ENCODE peak calls at places on chromosome 4, in ten cellular contexts. A is SK-N-SH, X is transverse colon, W is K562, B is suprapubic skin, S is stomach, R is GM12878, P is H1, O is upper lobe of left lung, N is HepG2. T is an unnamed sample.
A peak's percentile ranks its signal among the peaks of the same experiment; 100 is the strongest.

GRCh38 chr4:45438047-45438446 is 685.8 kb downstream of the GABRG1 start:
- DNase-seq in O (no peak), R (no peak), S (no peak), W (no peak), P (no peak), A (no peak), N (no peak), X (no peak), B (no peak), T (no peak)

GRCh38 chr4:48683784-48684666 is 96.1 kb downstream of the FRYL start:
- DNase-seq in B (no peak), R (no peak), P (no peak), S (no peak), X (no peak), O (no peak), A (no peak), W (peak; percentile 86), N (no peak), T (no peak)

GRCh38 chr4:87005690-87006461 is 71.1 kb downstream of the AFF1 start:
- DNase-seq in B (no peak), R (peak; percentile 51), N (no peak), P (no peak), W (no peak), X (peak; percentile 34), S (no peak), O (no peak), A (peak; percentile 28), T (no peak)

GRCh38 chr4:70240192-70240591 is 2.2 kb upstream of the CSN3 start:
- DNase-seq in R (no peak), X (no peak), B (no peak), P (no peak), S (no peak), A (no peak), N (peak; percentile 10), O (no peak), W (no peak), T (no peak)

GRCh38 chr4:105225500-105225899 is 78.8 kb downstream of the TET2 start:
- DNase-seq in W (no peak), A (no peak), P (no peak), B (no peak), O (no peak), R (no peak), X (no peak), S (no peak), N (no peak), T (no peak)

GRCh38 chr4:140123666-140124377 is 30.2 kb downstream of the MAML3 start:
- DNase-seq in A (no peak), W (no peak), R (no peak), O (no peak), B (no peak), N (no peak), X (no peak), P (no peak), S (no peak), T (no peak)

GRCh38 chr4:4838602-4839470 is 20.6 kb upstream of the MSX1 start:
- DNase-seq in A (no peak), N (peak; percentile 28), O (no peak), X (no peak), W (no peak), B (no peak), P (no peak), R (no peak), S (no peak), T (no peak)

GRCh38 chr4:2714071-2714770 is 41.9 kb downstream of the TNIP2 start:
- DNase-seq in A (peak; percentile 62), S (no peak), B (peak; percentile 53), W (no peak), X (no peak), R (no peak), O (peak; percentile 49), N (no peak), P (no peak), T (peak; percentile 69)

GRCh38 chr4:102552781-102553180 is 51.6 kb downstream of the NFKB1 start:
- DNase-seq in S (no peak), O (no peak), W (no peak), X (no peak), B (no peak), P (no peak), A (no peak), R (no peak), N (no peak), T (no peak)

GRCh38 chr4:184816962-184817361 is 8.8 kb downstream of the ACSL1 start:
- DNase-seq in B (no peak), P (no peak), W (no peak), R (no peak), S (no peak), A (no peak), O (no peak), N (no peak), X (no peak), T (no peak)

GRCh38 chr4:39043058-39043696 is 11.0 kb upstream of the TMEM156 start:
- DNase-seq in B (no peak), X (no peak), R (no peak), P (no peak), N (peak; percentile 94), A (no peak), O (no peak), S (no peak), W (no peak), T (no peak)

GRCh38 chr4:101259876-101260275 is 87.5 kb downstream of the PPP3CA start:
- DNase-seq in R (peak; percentile 32), X (no peak), O (no peak), A (no peak), S (no peak), P (no peak), W (no peak), N (no peak), B (no peak), T (no peak)

DNA sequence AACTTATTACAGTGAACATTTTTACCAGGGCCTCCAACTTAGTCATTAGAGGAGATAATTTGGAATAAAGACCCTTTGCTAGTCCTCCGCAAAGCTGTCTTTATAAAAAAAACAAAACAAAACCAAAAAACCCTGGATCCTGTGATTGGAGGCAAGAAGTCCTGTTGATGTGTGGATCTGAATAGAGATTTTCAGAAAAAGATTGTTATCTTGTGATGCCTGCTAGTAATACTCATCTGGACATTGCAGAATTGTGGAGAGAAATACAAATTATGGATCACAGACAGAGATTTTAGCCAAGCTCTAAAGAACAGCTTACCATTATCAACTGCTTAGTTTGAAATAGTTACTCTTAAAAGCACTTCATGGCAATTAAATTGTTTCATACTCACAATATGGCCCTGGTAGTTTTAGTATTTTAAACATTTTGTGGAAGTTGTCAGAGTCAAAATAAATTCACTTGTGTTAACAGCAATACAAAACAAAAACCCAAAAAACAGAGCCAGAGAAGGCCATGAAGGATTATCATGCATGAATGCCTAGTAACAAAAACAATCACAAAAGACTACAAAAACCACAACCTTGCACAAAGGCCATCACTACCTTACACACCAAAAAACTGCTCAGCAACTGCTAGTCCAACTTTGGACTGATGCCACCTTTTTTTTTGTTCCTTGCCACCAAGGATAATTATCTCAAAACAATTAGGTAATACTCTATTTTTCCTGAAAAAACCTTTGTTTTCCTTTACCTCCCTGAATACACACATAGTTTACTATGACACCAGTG is 514.5 kb upstream of the SLIT2 start:
- DNase-seq in X (no peak), R (no peak), S (no peak), A (no peak), O (no peak), N (no peak), W (no peak), P (no peak), B (no peak), T (no peak)
- TF ChIP-seq EP300 in X (no peak), R (no peak), S (no peak), A (no peak), O (no peak), N (no peak), W (no peak), P (no peak), B (no peak), T (no peak)

DNA sequence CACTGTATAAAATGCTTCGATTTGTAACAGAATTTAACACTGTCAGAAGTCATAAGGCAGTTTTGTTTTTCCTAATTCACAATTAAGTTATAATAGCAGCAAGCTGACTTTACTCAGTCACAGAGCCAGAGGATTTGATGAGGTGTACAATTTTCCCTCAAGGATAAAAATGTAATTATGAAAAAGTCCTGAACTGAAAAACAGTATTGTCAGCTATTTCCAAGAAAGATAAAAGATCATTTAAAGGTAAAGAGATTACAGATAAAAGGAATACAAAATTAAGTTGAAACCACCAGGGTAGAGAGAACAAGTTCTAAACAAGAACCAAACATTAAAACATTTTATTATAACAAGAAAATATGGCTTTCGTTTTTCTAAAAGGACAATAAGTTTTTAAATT is 86.8 kb upstream of the ZFP42 start:
- DNase-seq in R (no peak), N (no peak), W (no peak), B (no peak), S (no peak), O (no peak), X (no peak), P (no peak), A (no peak), T (no peak)
- TF ChIP-seq POLR2AphosphoS5 in R (no peak), N (no peak), W (no peak), B (no peak), S (no peak), O (no peak), X (no peak), P (no peak), A (no peak), T (no peak)

DNA sequence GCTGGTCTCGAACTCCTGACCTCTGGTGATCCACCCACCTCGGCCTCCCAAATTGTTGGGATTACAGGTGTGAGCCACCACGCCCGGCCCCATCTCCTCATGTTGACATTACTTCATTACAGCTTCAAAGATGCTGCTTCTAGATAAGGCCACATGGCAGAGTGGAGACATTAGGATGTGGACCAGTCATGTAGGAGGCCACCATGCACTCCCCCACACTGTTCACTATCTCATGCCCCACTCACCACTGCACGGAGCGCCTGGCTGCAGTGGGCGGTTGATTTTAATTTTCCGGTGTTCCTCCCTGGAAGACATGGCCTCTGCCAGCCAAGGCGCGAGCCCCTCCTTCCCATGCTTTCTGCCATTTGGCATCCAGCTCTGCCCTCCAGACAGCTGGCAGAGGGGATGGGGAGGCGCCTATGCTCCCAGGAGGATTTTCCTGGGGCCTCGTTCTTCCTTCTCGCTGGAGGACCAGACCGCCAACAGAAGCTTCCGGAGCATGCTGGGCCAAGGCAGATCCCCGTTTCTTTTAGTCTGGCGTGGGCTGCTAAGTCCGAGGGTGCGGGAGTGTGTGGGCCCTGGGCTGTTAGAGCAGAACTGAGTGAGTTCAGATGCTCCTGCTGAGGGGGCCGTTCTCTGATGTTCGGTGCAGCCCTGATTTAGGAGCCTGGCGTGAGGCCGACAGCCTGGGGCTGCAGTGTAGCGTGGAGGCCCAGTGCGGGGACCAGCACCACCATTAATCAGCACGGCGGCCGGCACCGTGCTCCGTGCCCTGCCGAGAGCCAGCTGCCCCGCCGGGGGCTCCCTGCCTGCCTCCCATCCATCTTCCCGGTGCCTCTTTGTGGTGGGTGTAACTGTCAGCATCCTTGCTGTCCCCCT is 93.1 kb downstream of the SORCS2 start:
- DNase-seq in O (no peak), B (no peak), R (no peak), S (no peak), N (no peak), X (no peak), W (no peak), A (no peak), P (no peak), T (no peak)
- H3K27me3 ChIP-seq in O (no peaks in the 10 kb centered on the region), B (peaks cover 22% of the 10 kb centered on the region), R (no peaks in the 10 kb centered on the region), S (no peaks in the 10 kb centered on the region), N (peaks cover 5% of the 10 kb centered on the region), X (no peaks in the 10 kb centered on the region), W (peaks cover 15% of the 10 kb centered on the region), A (no peaks in the 10 kb centered on the region), P (no peaks in the 10 kb centered on the region), T (no peaks in the 10 kb centered on the region)

DNA sequence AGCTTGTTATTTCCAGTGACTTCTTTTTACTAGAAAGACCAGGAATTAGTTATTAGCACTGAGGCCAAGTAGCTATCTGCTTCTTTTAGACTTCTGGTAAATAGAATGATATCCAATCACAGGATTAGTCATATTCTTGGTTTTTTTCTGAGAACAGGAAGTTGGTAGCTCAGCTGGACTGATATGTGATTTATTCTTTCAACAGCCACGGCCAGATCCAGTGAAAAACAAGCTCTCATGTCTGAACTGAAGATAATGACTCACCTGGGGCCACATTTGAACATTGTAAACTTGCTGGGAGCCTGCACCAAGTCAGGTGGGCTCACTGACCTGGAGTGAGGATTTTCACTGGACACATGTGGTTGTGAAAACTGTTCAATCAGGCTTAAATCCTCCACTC is 48.6 kb downstream of the PDGFRA start:
- DNase-seq in P (no peak), N (no peak), R (peak; percentile 9), A (no peak), X (no peak), B (no peak), W (no peak), S (no peak), O (no peak), T (no peak)
- TF ChIP-seq EP300 in P (no peak), N (no peak), R (no peak), A (no peak), X (no peak), B (no peak), W (no peak), S (no peak), O (no peak), T (no peak)

T was measured in sigmoid colon.